ENCODE peak calls at places on chromosomes 11 and 22, in eight cellular contexts. S is lower leg skin; Z is stimulated activated CD4-positive, alpha-beta T cell treated with anti-CD3 and anti-CD28 coated beads, TNF-alpha, amount 100 ng/mL, for 1 hour; P is OCI-LY7; G is naive B cell; L is substantia nigra; H is HT1080; V is hepatic stellate cell. T is an unnamed sample.

GRCh38 chr11:22711880-22712279 is 45.5 kb downstream of the GAS2 start:
- DNase-seq in S (no peak), Z (no peak), P (no peak), G (no peak), L (no peak), H (no peak), V (no peak), T (no peak)

GRCh38 chr22:50438305-50439275 is 36.2 kb downstream of the SBF1 start:
- DNase-seq in S (no peak), Z (no peak), P (no peak), G (no peak), L (no peak), H (no peak), V (no peak), T (no peak)

GRCh38 chr11:11524436-11525038 is 97.3 kb downstream of the GALNT18 start:
- DNase-seq in S (no peak), Z (no peak), P (no peak), G (no peak), L (no peak), H (peak), V (no peak), T (no peak)

GRCh38 chr11:70364745-70365535 is 33.4 kb upstream of the CTTN start:
- DNase-seq in S (peak), Z (peak), P (no peak), G (no peak), L (no peak), H (no peak), V (no peak), T (no peak)

GRCh38 chr11:69638941-69639681 is 1.8 kb upstream of the CCND1 start:
- DNase-seq in S (peak), Z (no peak), P (peak), G (no peak), L (no peak), H (peak), V (peak), T (no peak)

GRCh38 chr22:38531251-38531956 is 25.3 kb upstream of the DDX17 start:
- DNase-seq in S (no peak), Z (no peak), P (no peak), G (peak), L (no peak), H (no peak), V (no peak), T (no peak)

GRCh38 chr11:125229006-125229405 is 64.5 kb downstream of the PKNOX2 start:
- DNase-seq in S (no peak), Z (no peak), P (no peak), G (no peak), L (no peak), H (no peak), V (no peak), T (no peak)

GRCh38 chr11:133038850-133039249 is 493.5 kb downstream of the OPCML start:
- DNase-seq in S (peak), Z (no peak), P (no peak), G (no peak), L (no peak), H (no peak), V (no peak), T (no peak)

GRCh38 chr11:2269601-2270321 is 627 bp downstream of the ASCL2 start:
- DNase-seq in S (peak), Z (no peak), P (no peak), G (peak), L (no peak), H (no peak), V (no peak), T (peak)

GRCh38 chr11:63564785-63565350 is 1.7 kb upstream of the PLAAT2 start:
- DNase-seq in S (peak), Z (no peak), P (no peak), G (no peak), L (no peak), H (no peak), V (no peak), T (no peak)

GRCh38 chr11:111157571-111157970 is 88.0 kb upstream of the POU2AF2 start:
- DNase-seq in S (no peak), Z (no peak), P (no peak), G (no peak), L (no peak), H (no peak), V (no peak), T (no peak)

GRCh38 chr11:15826826-15827225 is 529.5 kb downstream of the SOX6 start:
- DNase-seq in S (no peak), Z (no peak), P (peak), G (no peak), L (no peak), H (peak), V (peak), T (no peak)

GRCh38 chr11:131785801-131786200 is 415.4 kb downstream of the NTM start:
- DNase-seq in S (no peak), Z (no peak), P (no peak), G (no peak), L (no peak), H (no peak), V (no peak), T (no peak)

GRCh38 chr11:69817265-69818236 is 1.7 kb downstream of the FGF3 start:
- DNase-seq in S (no peak), Z (no peak), P (no peak), G (no peak), L (no peak), H (no peak), V (no peak), T (no peak)

GRCh38 chr22:47124451-47124881 is 362.0 kb downstream of the TBC1D22A start:
- DNase-seq in S (no peak), Z (no peak), P (no peak), G (no peak), L (no peak), H (no peak), V (no peak), T (no peak)

GRCh38 chr11:65609236-65609635 is 4.8 kb downstream of the MAP3K11 start:
- DNase-seq in S (no peak), Z (no peak), P (no peak), G (no peak), L (no peak), H (no peak), V (no peak), T (no peak)

GRCh38 chr11:73269353-73270088 is 2.6 kb upstream of the P2RY6 start:
- DNase-seq in S (peak), Z (no peak), P (no peak), G (no peak), L (no peak), H (no peak), V (no peak), T (no peak)

GRCh38 chr22:30885001-30885366 is 83.6 kb downstream of the MORC2 start:
- DNase-seq in S (no peak), Z (no peak), P (no peak), G (no peak), L (no peak), H (no peak), V (no peak), T (no peak)

GRCh38 chr11:65574963-65575567 is 788 bp upstream of the EHBP1L1 start:
- DNase-seq in S (no peak), Z (no peak), P (peak), G (no peak), L (no peak), H (no peak), V (no peak), T (no peak)

GRCh38 chr22:35648066-35649025 is at the start of gene APOL6:
- DNase-seq in S (peak), Z (peak), P (peak), G (peak), L (no peak), H (peak), V (peak), T (peak)

GRCh38 chr22:36226189-36226588 is 13.1 kb downstream of the APOL2 start:
- DNase-seq in S (peak), Z (no peak), P (no peak), G (no peak), L (no peak), H (no peak), V (no peak), T (no peak)

GRCh38 chr22:46661221-46661851 is 41.1 kb downstream of the GRAMD4 start:
- DNase-seq in S (no peak), Z (peak), P (no peak), G (no peak), L (no peak), H (peak), V (no peak), T (no peak)

GRCh38 chr11:433111-433510 is 8.7 kb downstream of the ANO9 start:
- DNase-seq in S (no peak), Z (no peak), P (no peak), G (no peak), L (no peak), H (no peak), V (no peak), T (no peak)

GRCh38 chr22:37731804-37732471 is 35.1 kb downstream of the TRIOBP start:
- DNase-seq in S (no peak), Z (no peak), P (peak), G (no peak), L (no peak), H (no peak), V (no peak), T (no peak)

GRCh38 chr11:89293966-89294679 is 116.4 kb downstream of the TYR start:
- DNase-seq in S (no peak), Z (no peak), P (no peak), G (no peak), L (no peak), H (no peak), V (peak), T (no peak)

GRCh38 chr11:125886997-125887372 is 483 bp upstream of the HYLS1 start:
- DNase-seq in S (peak), Z (no peak), P (peak), G (no peak), L (no peak), H (no peak), V (peak), T (no peak)

GRCh38 chr11:118058311-118059230 is 18.3 kb upstream of the TMPRSS4 start:
- DNase-seq in S (peak), Z (no peak), P (no peak), G (no peak), L (no peak), H (no peak), V (no peak), T (no peak)

GRCh38 chr22:48577691-48578090 is 1250.0 kb downstream of the BRD1 start:
- DNase-seq in S (no peak), Z (no peak), P (no peak), G (no peak), L (no peak), H (no peak), V (no peak), T (no peak)

GRCh38 chr11:111419641-111420327 is 40.7 kb upstream of the POU2AF1 start:
- DNase-seq in S (peak), Z (no peak), P (no peak), G (no peak), L (peak), H (no peak), V (no peak), T (no peak)

GRCh38 chr11:86089659-86090058 is 20.8 kb upstream of the PICALM start:
- DNase-seq in S (no peak), Z (no peak), P (no peak), G (no peak), L (no peak), H (no peak), V (no peak), T (no peak)

GRCh38 chr22:21887841-21888240 is 20.4 kb upstream of the MAPK1 start:
- DNase-seq in S (no peak), Z (no peak), P (no peak), G (no peak), L (no peak), H (no peak), V (no peak), T (no peak)

GRCh38 chr11:94186342-94187203 is 57.9 kb downstream of the PANX1 start:
- DNase-seq in S (no peak), Z (no peak), P (no peak), G (no peak), L (no peak), H (no peak), V (no peak), T (no peak)

GRCh38 chr11:1860108-1860507 is 7.2 kb downstream of the LSP1 start:
- DNase-seq in S (no peak), Z (no peak), P (no peak), G (no peak), L (no peak), H (no peak), V (no peak), T (no peak)

GRCh38 chr11:23540101-23540561 is 679.9 kb upstream of the CCDC179 start:
- DNase-seq in S (no peak), Z (no peak), P (peak), G (peak), L (no peak), H (peak), V (peak), T (no peak)

GRCh38 chr11:94036096-94036495 is 14.9 kb downstream of the HEPHL1 start:
- DNase-seq in S (no peak), Z (no peak), P (no peak), G (no peak), L (no peak), H (peak), V (no peak), T (no peak)

GRCh38 chr11:96213500-96213899 is 129.5 kb downstream of the MAML2 start:
- DNase-seq in S (no peak), Z (no peak), P (no peak), G (no peak), L (no peak), H (peak), V (peak), T (no peak)

GRCh38 chr22:50473088-50473487 is 1.7 kb downstream of the SBF1 start:
- DNase-seq in S (no peak), Z (no peak), P (peak), G (peak), L (no peak), H (no peak), V (no peak), T (peak)

GRCh38 chr11:8768625-8769333 is 86.2 kb downstream of the RPL27A start:
- DNase-seq in S (peak), Z (no peak), P (no peak), G (no peak), L (no peak), H (peak), V (peak), T (no peak)

GRCh38 chr11:20000393-20001134 is 159.7 kb downstream of the DBX1 start:
- DNase-seq in S (no peak), Z (no peak), P (no peak), G (no peak), L (no peak), H (no peak), V (no peak), T (no peak)

T was measured in memory B cell.